ENCODE peak calls at places on chromosome 4, in four cellular contexts. G is IMR-90, F is H1, D is mesendoderm. S is an unnamed sample.

GRCh38 chr4:1511441-1512041 is 105.3 kb upstream of the NKX1-1 start:
- DNase-seq in F (no peak), D (peak), G (peak), S (peak)

GRCh38 chr4:158530391-158530790 is 8.7 kb downstream of the RXFP1 start:
- DNase-seq in D (no peak), F (no peak), G (peak), S (no peak)

GRCh38 chr4:153409412-153409811 is 56.7 kb upstream of the TMEM131L start:
- DNase-seq in F (no peak), G (peak), D (no peak), S (no peak)

GRCh38 chr4:141425124-141425523 is 204.4 kb downstream of the ZNF330 start:
- DNase-seq in F (no peak), D (peak), G (peak), S (no peak)

GRCh38 chr4:35175487-35175886 is 1068.8 kb downstream of the ARAP2 start:
- DNase-seq in F (no peak), D (no peak), G (no peak), S (no peak)

GRCh38 chr4:1234296-1234695 is 14.6 kb downstream of the CTBP1 start:
- DNase-seq in D (no peak), G (peak), F (no peak), S (no peak)

GRCh38 chr4:587671-588350 is 11.7 kb upstream of the TMEM271 start:
- DNase-seq in G (no peak), D (no peak), F (no peak), S (no peak)

GRCh38 chr4:116180056-116180690 is 905.2 kb downstream of the TRAM1L1 start:
- DNase-seq in F (no peak), D (peak), G (no peak), S (no peak)

GRCh38 chr4:41110050-41110449 is 104.3 kb downstream of the APBB2 start:
- DNase-seq in G (no peak), F (no peak), D (no peak), S (no peak)

GRCh38 chr4:103021120-103021519 is 1.6 kb upstream of the SLC9B1 start:
- DNase-seq in F (no peak), D (no peak), G (no peak), S (no peak)

GRCh38 chr4:103018391-103019318 is 850 bp downstream of the SLC9B1 start:
- DNase-seq in G (no peak), F (no peak), D (peak), S (no peak)

GRCh38 chr4:103024996-103025395 is 5.5 kb upstream of the SLC9B1 start:
- DNase-seq in D (no peak), G (no peak), F (no peak), S (no peak)

DNA sequence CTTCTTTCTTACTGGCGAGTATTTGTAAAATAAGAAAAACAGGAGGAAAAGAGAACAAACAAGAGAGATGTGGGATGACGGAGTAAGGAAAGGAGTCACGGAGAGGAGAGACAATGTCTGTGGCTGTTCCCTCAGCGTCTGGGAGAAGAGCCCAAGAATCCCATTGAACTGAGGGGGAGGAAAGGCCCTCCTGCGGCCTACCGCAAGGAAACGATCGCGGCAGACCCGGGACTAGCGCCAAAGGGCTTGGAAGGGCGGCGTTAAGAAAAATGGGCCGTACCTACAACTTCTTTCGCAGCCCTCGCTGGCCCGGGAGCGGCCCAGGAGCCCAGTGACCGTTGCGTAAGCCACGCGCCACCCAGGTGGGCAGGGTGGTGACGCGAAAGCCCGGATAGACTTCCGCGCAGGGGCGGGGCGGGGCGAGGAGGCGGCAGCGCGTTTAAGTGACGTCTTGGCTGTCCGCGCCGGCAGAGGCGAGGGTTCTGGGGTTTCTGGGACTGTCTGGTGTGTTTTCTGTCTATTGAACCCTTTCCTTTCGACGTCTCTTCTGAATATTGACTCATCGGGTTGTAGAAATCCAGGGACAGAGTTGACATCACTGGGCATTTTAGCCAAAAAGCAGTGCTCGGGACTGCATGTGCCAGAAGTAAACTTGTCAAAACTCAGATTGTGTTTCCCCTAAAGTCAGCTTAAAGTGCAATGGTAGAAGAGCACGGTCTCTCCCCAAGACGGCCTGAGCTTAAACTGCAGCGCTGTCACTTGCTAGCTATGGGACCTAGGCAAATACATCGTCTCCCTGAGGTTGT is at the start of gene SLC9B1:
- DNase-seq in D (peak), F (peak), G (peak), S (peak)
- H3K27ac ChIP-seq in D (peak), F (peak), G (peak), S (peak)

GRCh38 chr4:109385260-109385659 is 48.4 kb upstream of the SEC24B start:
- DNase-seq in F (no peak), G (no peak), D (no peak), S (no peak)
- H3K23ac ChIP-seq in F (no peak), G (no peak), D (no peak), S (no peak)

DNA sequence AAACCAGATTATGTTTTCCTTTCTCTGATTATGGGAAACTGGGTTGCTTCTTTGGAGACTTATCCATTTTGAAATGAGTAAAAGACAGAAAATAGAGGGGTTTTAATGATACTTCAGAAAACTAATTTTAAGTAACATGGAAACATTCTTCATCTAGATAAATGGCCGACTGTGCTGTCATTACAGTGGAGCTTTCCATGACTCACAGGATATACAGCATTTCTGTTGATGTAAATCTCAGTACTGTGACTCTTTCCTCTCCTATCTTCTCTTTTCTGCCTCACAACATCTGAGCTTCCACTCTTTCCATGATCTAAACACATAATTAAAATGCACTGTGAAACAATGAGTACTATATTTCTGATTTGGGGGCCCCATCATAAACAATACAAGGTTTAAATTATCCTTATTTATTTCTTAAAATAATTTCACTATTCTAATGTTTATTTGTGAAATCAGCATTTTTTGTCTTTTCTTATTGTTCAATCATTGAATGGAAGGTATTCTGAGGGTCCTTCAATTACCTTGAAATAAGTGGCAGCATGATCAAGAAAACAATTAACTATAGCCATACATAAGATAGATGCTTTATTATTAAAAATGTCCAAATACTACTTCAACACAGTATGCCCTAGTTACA is 19.3 kb downstream of the SEC24D start:
- DNase-seq in G (peak), D (no peak), F (no peak), S (no peak)
- H4K5ac ChIP-seq in G (no peak), D (no peak), F (no peak), S (no peak)

GRCh38 chr4:183347586-183347985 is 25.4 kb upstream of the CLDN24 start:
- DNase-seq in G (peak), D (no peak), F (no peak), S (no peak)

GRCh38 chr4:183343730-183344129 is 21.5 kb upstream of the CLDN24 start:
- DNase-seq in F (no peak), G (no peak), D (no peak), S (no peak)

GRCh38 chr4:183342541-183343533 is 20.6 kb upstream of the CLDN24 start:
- DNase-seq in D (no peak), F (no peak), G (no peak), S (peak)

GRCh38 chr4:183345261-183345660 is 23.0 kb upstream of the CLDN24 start:
- DNase-seq in F (no peak), D (peak), G (no peak), S (no peak)

DNA sequence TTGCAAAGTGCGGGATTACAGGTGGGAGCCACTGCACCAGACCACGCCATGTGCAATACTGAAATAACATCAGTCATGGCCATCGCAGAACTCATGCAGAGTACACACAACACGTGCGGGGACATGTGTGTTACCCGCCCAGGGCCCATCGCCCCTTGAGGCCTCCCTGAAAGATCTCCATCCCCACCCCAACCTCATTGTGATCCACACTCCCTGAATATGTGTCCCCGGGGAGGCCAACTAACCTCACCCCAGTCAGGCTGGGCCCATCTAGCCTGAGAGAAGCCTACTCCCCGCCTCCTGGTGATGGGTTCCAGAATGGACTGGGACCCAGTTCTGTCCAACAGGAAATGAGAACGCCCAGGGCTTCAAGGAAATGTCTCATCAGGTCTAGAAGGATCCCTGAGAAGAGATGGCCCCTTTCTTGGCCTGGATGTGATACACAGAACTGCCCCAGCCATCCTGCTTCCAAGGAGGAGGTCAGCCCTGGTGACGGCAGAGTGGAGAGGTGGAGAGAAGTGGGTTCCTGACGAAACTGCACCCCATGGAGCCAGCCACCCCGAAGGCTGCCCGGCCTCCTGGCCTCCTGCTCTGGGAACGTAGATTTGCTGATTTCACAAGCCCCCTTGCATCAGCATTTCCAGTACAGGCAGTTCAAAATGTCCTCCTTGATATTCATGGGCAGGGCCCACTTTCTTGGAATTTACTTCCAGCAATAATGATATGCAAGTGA is 22.5 kb upstream of the CLDN24 start:
- DNase-seq in D (no peak), G (no peak), F (no peak), S (no peak)
- H3K27ac ChIP-seq in D (no peak), G (no peak), F (no peak), S (no peak)

GRCh38 chr4:98289375-98289774 is 28.2 kb downstream of the RAP1GDS1 start:
- DNase-seq in G (no peak), D (no peak), F (no peak), S (no peak)

GRCh38 chr4:98284640-98285046 is 23.5 kb downstream of the RAP1GDS1 start:
- DNase-seq in D (peak), G (peak), F (peak), S (peak)

GRCh38 chr4:98285676-98286075 is 24.5 kb downstream of the RAP1GDS1 start:
- DNase-seq in G (no peak), D (no peak), F (no peak), S (no peak)

GRCh38 chr4:98290511-98290910 is 29.3 kb downstream of the RAP1GDS1 start:
- DNase-seq in F (no peak), G (peak), D (peak), S (no peak)

GRCh38 chr4:98287328-98287727 is 26.1 kb downstream of the RAP1GDS1 start:
- DNase-seq in D (no peak), G (no peak), F (no peak), S (no peak)
- H3K23ac ChIP-seq in D (no peak), G (no peak), F (no peak), S (no peak)

GRCh38 chr4:54929459-54929858 is 195.9 kb downstream of the KDR start:
- DNase-seq in F (no peak), D (no peak), G (no peak), S (no peak)
- H4K5ac ChIP-seq in F (no peak), D (no peak), G (no peak), S (no peak)

DNA sequence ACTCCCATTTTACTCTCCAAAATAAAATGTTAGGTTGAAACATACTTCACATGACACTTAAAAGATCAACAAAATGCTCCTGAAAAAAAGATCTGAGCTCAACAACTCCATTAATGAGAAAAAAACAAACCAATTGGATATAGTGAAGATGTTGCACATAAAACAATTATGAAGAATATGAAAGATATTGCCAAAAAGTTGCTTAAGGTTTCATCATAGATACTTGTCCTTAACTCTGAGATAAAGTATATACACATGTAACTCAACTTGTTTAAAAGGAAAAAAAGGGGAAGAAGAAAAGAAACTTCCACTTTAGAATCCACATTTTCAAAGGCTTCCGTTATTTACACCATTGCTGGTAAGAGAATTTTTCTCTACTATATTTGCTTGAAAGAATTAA is 2.7 kb downstream of the AFAP1 start:
- DNase-seq in D (no peak), F (no peak), G (no peak), S (no peak)
- H3K27ac ChIP-seq in D (no peak), F (no peak), G (peak), S (no peak)

GRCh38 chr4:182842104-182842600 is 75.0 kb downstream of the DCTD start:
- DNase-seq in G (no peak), F (no peak), D (no peak), S (no peak)

GRCh38 chr4:182840108-182840507 is 77.1 kb downstream of the DCTD start:
- DNase-seq in F (no peak), G (no peak), D (no peak), S (no peak)

GRCh38 chr4:182837831-182838230 is 79.4 kb downstream of the DCTD start:
- DNase-seq in G (no peak), D (no peak), F (no peak), S (no peak)

GRCh38 chr4:182842991-182843390 is 74.2 kb downstream of the DCTD start:
- DNase-seq in D (no peak), F (no peak), G (no peak), S (no peak)

DNA sequence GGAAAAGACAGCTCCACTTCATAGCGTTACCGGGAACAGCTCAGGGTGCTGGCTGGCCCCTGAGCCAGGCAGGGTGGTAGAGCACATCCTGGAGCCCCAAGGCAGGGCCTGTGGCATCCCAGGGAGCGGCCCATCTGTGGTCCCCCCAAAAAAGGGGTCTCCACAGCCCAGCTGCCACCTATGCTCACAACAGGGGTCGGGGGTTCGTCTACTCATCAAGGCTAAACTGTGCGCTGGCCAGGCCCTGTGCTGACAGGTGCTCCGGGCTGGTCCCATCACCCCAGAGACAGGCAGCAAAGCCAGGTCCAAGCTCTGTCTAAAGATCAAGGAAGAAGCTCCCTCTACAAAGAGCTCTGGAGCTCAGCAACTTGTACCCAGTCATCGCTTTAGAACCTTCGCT is 77.9 kb downstream of the DCTD start:
- DNase-seq in D (no peak), F (no peak), G (no peak), S (no peak)
- H3K23ac ChIP-seq in D (no peak), F (no peak), G (no peak), S (no peak)

GRCh38 chr4:8280876-8281440 is 11.4 kb downstream of the HTRA3 start:
- DNase-seq in G (no peak), D (no peak), F (no peak), S (no peak)

GRCh38 chr4:8282742-8283141 is 13.2 kb downstream of the HTRA3 start:
- DNase-seq in G (no peak), D (no peak), F (no peak), S (no peak)

GRCh38 chr4:8280158-8280875 is 10.8 kb downstream of the HTRA3 start:
- DNase-seq in D (no peak), F (no peak), G (no peak), S (no peak)

GRCh38 chr4:8282134-8282641 is 12.6 kb downstream of the HTRA3 start:
- DNase-seq in G (no peak), D (no peak), F (no peak), S (no peak)

GRCh38 chr4:8281519-8282133 is 12.1 kb downstream of the HTRA3 start:
- DNase-seq in D (no peak), G (peak), F (no peak), S (no peak)
- H4K5ac ChIP-seq in D (no peak), G (no peak), F (no peak), S (no peak)

DNA sequence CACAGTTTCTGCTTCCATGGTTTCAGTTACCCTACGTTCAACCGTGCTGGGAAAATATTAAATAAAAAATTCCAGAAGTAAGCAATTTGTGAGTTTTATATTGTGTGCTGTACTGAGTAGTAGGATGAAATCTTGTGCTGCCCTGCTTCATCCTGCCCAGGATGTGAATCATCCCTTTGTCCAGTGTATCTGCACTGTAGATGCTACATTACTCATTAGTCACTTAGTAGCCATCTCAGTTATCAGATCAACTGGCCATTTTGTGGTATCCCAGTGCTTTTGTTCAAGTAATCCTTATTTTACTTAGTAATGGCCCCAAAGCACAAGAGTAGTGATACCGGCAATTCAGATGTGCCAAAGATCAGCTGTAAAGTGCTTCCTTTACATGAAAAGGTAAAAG is 97.9 kb downstream of the COX18 start:
- DNase-seq in F (no peak), G (peak), D (no peak), S (no peak)
- H3K27ac ChIP-seq in F (no peak), G (no peak), D (no peak), S (no peak)